ENCODE peak calls at places on chromosomes 12 and 14, in five cellular contexts. O, X, P, H and J are unnamed samples.

GRCh38 chr12:58530421-58531067 is 389.8 kb downstream of the LRIG3 start:
- DNase-seq in O (no peak), H (no peak), P (no peak), X (no peak), J (no peak)

GRCh38 chr14:101556131-101556530 is 5.2 kb upstream of the DIO3 start:
- DNase-seq in H (no peak), X (no peak), P (no peak), O (no peak), J (no peak)

GRCh38 chr14:61695695-61696527 is 598 bp downstream of the HIF1A start:
- DNase-seq in O (peak), H (peak), X (peak), P (peak), J (no peak)

GRCh38 chr12:123478762-123479161 is 20.8 kb downstream of the SNRNP35 start:
- DNase-seq in H (no peak), O (no peak), X (no peak), P (peak), J (no peak)

GRCh38 chr12:119259483-119259882 is 75.0 kb upstream of the CCDC60 start:
- DNase-seq in X (no peak), P (no peak), H (no peak), O (no peak), J (no peak)

GRCh38 chr12:32896438-32897275 is at the start of gene PKP2:
- DNase-seq in O (peak), H (peak), X (peak), P (no peak), J (peak)

GRCh38 chr12:93237235-93237915 is 140.3 kb upstream of the NUDT4 start:
- DNase-seq in O (no peak), P (no peak), H (no peak), X (no peak), J (no peak)

GRCh38 chr12:106108187-106108816 is 30.5 kb downstream of the NUAK1 start:
- DNase-seq in H (no peak), P (no peak), X (no peak), O (no peak), J (no peak)

GRCh38 chr12:121718653-121719239 is 6.2 kb downstream of the TMEM120B start:
- DNase-seq in X (no peak), H (no peak), P (no peak), O (peak), J (no peak)

GRCh38 chr14:59845245-59845644 is 25.3 kb downstream of the RTN1 start:
- DNase-seq in O (no peak), H (no peak), P (no peak), X (no peak), J (no peak)

GRCh38 chr14:21087294-21088091 is 11.0 kb downstream of the ZNF219 start:
- DNase-seq in H (peak), O (peak), X (no peak), P (no peak), J (peak)

GRCh38 chr12:91846466-91847055 is 299.1 kb downstream of the BTG1 start:
- DNase-seq in O (no peak), X (no peak), H (no peak), P (no peak), J (no peak)

GRCh38 chr12:10171954-10172353 is at the start of gene OLR1:
- DNase-seq in H (no peak), X (no peak), O (no peak), P (no peak), J (no peak)

GRCh38 chr14:35808076-35808657 is 928 bp downstream of the RALGAPA1 start:
- DNase-seq in O (peak), X (no peak), H (peak), P (no peak), J (no peak)

GRCh38 chr12:102797513-102797912 is 119.5 kb downstream of the PAH start:
- DNase-seq in H (no peak), X (no peak), O (no peak), P (no peak), J (no peak)

GRCh38 chr12:92784795-92785562 is 82.2 kb downstream of the PLEKHG7 start:
- DNase-seq in O (peak), X (peak), P (no peak), H (peak), J (peak)

GRCh38 chr14:90091393-90091792 is 29.6 kb downstream of the KCNK13 start:
- DNase-seq in H (no peak), X (no peak), O (no peak), P (no peak), J (no peak)